ENCODE peak calls at places on chromosomes 5 and 9, in four cellular contexts. A, S, W and I are unnamed samples.
A peak's percentile ranks its signal among the peaks of the same experiment; 100 is the strongest.

GRCh38 chr5:91170266-91170665 is 212.9 kb downstream of the ARRDC3 start:
- DNase-seq in A (peak; percentile 72), S (no peak), W (no peak), I (peak; percentile 64)

GRCh38 chr5:76404694-76405306 is 1.7 kb downstream of the IQGAP2 start:
- DNase-seq in A (no peak), S (no peak), W (no peak), I (no peak)

GRCh38 chr5:132829742-132830435 is 558 bp downstream of the SHROOM1 start:
- DNase-seq in A (peak; percentile 67), S (peak; percentile 94), W (peak; percentile 97), I (peak; percentile 48)

GRCh38 chr9:90331826-90332575 is 310.6 kb downstream of the DIRAS2 start:
- DNase-seq in A (no peak), S (no peak), W (no peak), I (peak; percentile 50)

GRCh38 chr5:95822038-95822407 is 503 bp downstream of the GLRX start:
- DNase-seq in A (peak; percentile 19), S (peak; percentile 89), W (peak; percentile 72), I (no peak)

GRCh38 chr5:149831492-149831891 is 101.4 kb downstream of the PPARGC1B start:
- DNase-seq in A (peak; percentile 79), S (no peak), W (no peak), I (peak; percentile 42)

GRCh38 chr5:167511276-167511675 is 780.2 kb upstream of the WWC1 start:
- DNase-seq in A (no peak), S (no peak), W (no peak), I (no peak)

GRCh38 chr9:5851445-5851844 is 18.5 kb upstream of the ERMP1 start:
- DNase-seq in A (peak; percentile 97), S (no peak), W (no peak), I (peak; percentile 86)

GRCh38 chr5:125583291-125583690 is 836.9 kb upstream of the ZNF608 start:
- DNase-seq in A (no peak), S (no peak), W (no peak), I (no peak)

GRCh38 chr5:16891043-16891442 is 45.0 kb downstream of the MYO10 start:
- DNase-seq in A (no peak), S (no peak), W (no peak), I (no peak)

GRCh38 chr5:43041669-43042175 is 1.6 kb upstream of the ANXA2R start:
- DNase-seq in A (peak; percentile 77), S (no peak), W (no peak), I (no peak)

GRCh38 chr9:8907863-8908262 is 1108.3 kb upstream of the DMAC1 start:
- DNase-seq in A (no peak), S (no peak), W (no peak), I (peak; percentile 4)

GRCh38 chr9:35871514-35871913 is 1.3 kb upstream of the OR13J1 start:
- DNase-seq in A (peak; percentile 73), S (no peak), W (no peak), I (peak; percentile 15)

GRCh38 chr5:158382473-158382872 is 523.5 kb upstream of the CLINT1 start:
- DNase-seq in A (peak; percentile 94), S (peak; percentile 82), W (no peak), I (peak; percentile 83)

GRCh38 chr9:114153761-114154596 is 1.4 kb upstream of the COL27A1 start:
- DNase-seq in A (peak; percentile 33), S (no peak), W (peak; percentile 68), I (no peak)

GRCh38 chr9:69370430-69370829 is 45.4 kb downstream of the ENTREP1 start:
- DNase-seq in A (peak; percentile 83), S (no peak), W (no peak), I (peak; percentile 61)

GRCh38 chr5:67878911-67879310 is 336.6 kb upstream of the PIK3R1 start:
- DNase-seq in A (no peak), S (no peak), W (no peak), I (no peak)
- H3K27ac ChIP-seq in A (no peak overlapping the region), S (no peak overlapping the region), W (no peak overlapping the region), I (no peak overlapping the region)

GRCh38 chr5:141958113-141958512 is at the start of gene PCDH12:
- DNase-seq in A (no peak), S (peak; percentile 80), W (peak; percentile 58), I (no peak)

GRCh38 chr5:141961466-141961865 is 3.5 kb upstream of the PCDH12 start:
- DNase-seq in A (no peak), S (no peak), W (no peak), I (no peak)

GRCh38 chr5:141958773-141959172 is 771 bp upstream of the PCDH12 start:
- DNase-seq in A (peak; percentile 51), S (no peak), W (no peak), I (no peak)

GRCh38 chr5:141960449-141961323 is 2.7 kb upstream of the PCDH12 start:
- DNase-seq in A (peak; percentile 73), S (peak; percentile 92), W (peak; percentile 87), I (peak; percentile 32)

DNA sequence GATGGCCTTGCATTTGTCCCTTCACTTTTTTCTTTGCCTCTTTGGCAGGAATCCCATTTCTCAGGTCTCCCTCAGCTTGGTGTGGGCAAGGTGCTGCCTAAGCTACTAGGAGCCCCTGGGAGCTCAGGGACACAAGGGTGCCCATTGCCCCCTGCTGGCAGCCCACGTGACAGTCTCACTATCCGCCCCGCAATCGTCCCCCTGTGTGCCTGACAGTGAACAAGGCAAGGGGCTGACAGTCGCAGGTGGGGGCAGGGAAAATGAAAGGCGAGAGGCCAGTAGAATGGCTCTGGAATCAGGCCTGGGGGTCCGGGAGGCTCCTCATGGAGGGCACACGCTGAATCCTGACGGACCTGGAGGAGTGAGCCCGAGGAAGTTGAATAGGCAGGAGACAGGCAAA is 2.0 kb upstream of the PCDH12 start:
- DNase-seq in A (no peak), S (no peak), W (peak; percentile 62), I (no peak)
- TF ChIP-seq CTCF in A (peak; percentile 50), S (no peak), W (peak; percentile 56), I (peak; percentile 47)

GRCh38 chr9:104854613-104855012 is 73.3 kb downstream of the ABCA1 start:
- DNase-seq in A (peak; percentile 89), S (no peak), W (no peak), I (peak; percentile 92)
- H3K4me1 ChIP-seq in A (peaks cover 27% of the 10 kb centered on the region), S (no peaks in the 10 kb centered on the region), W (no peaks in the 10 kb centered on the region), I (peaks cover 34% of the 10 kb centered on the region)

GRCh38 chr9:129335456-129336129 is 157.5 kb upstream of the IER5L start:
- DNase-seq in A (peak; percentile 14), S (no peak), W (no peak), I (no peak)

GRCh38 chr9:129334744-129335080 is 156.7 kb upstream of the IER5L start:
- DNase-seq in A (no peak), S (no peak), W (no peak), I (no peak)

GRCh38 chr9:129336130-129336528 is 158.1 kb upstream of the IER5L start:
- DNase-seq in A (peak; percentile 60), S (no peak), W (no peak), I (no peak)

GRCh38 chr9:129337287-129338140 is 159.5 kb upstream of the IER5L start:
- DNase-seq in A (no peak), S (no peak), W (no peak), I (no peak)

GRCh38 chr9:129336601-129337286 is 158.7 kb upstream of the IER5L start:
- DNase-seq in A (peak; percentile 19), S (peak; percentile 89), W (no peak), I (no peak)
- H3K27ac ChIP-seq in A (no peak overlapping the region), S (peak overlapping the region; percentile 95), W (no peak overlapping the region), I (no peak overlapping the region)

GRCh38 chr9:34195143-34195542 is 16.3 kb downstream of the UBAP1 start:
- DNase-seq in A (no peak), S (no peak), W (no peak), I (no peak)

GRCh38 chr9:34185778-34186551 is 7.1 kb downstream of the UBAP1 start:
- DNase-seq in A (peak; percentile 97), S (no peak), W (no peak), I (peak; percentile 96)

GRCh38 chr9:34187891-34188240 is 9.0 kb downstream of the UBAP1 start:
- DNase-seq in A (no peak), S (no peak), W (no peak), I (no peak)

GRCh38 chr9:34190996-34191892 is 12.4 kb downstream of the UBAP1 start:
- DNase-seq in A (no peak), S (no peak), W (no peak), I (no peak)
- TF ChIP-seq CTCF in A (peak; percentile 39), S (no peak), W (peak; percentile 51), I (peak; percentile 62)

DNA sequence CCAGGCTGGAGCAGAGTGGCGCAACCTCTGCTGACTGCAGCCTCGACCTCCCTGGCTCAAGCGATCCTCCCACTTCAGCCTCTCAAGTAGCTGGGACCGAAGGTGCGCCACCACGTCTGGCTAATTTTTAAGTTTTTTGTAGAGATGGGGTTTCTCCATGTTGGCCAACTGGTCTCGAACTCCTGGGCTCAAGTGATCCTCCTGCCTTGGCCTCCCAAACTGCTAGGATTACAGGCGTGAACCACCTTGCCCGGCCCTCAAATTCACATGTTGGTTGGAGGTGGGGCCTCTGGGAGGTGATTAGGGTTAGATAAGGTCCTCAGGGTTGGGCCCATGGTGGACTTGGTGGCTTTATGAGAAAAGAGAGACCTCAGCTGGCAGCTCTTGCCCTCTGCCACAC is 10.1 kb downstream of the LCN12 start:
- DNase-seq in A (no peak), S (no peak), W (no peak), I (no peak)
- H3K4me1 ChIP-seq in A (peaks cover 5% of the 10 kb centered on the region), S (no peaks in the 10 kb centered on the region), W (no peaks in the 10 kb centered on the region), I (no peaks in the 10 kb centered on the region)